ENCODE peak calls at places on chromosome 19, in ten cellular contexts. J is prostate gland, X is breast epithelium, S is sigmoid colon, B is HepG2, C is K562, Q is GM23338, H is stomach, R is endothelial cell of umbilical vein, D is HL-60. E is an unnamed sample.

GRCh38 chr19:44726465-44726864 is 22.0 kb upstream of the BCL3 start:
- DNase-seq in J (no peak), X (no peak), S (no peak), B (peak; percentile 39), C (no peak), Q (no peak), H (no peak), R (no peak), D (peak; percentile 27), E (no peak)

GRCh38 chr19:15551183-15552004 is 43.1 kb downstream of the CYP4F22 start:
- DNase-seq in J (no peak), X (no peak), S (no peak), B (peak; percentile 38), C (peak; percentile 56), Q (peak; percentile 91), H (peak; percentile 40), R (no peak), D (no peak), E (no peak)

GRCh38 chr19:58469241-58470013 is 2.5 kb downstream of the ZNF324 start:
- DNase-seq in J (no peak), X (no peak), S (no peak), B (no peak), C (no peak), Q (no peak), H (no peak), R (no peak), D (no peak), E (no peak)

GRCh38 chr19:15331419-15332310 is 674 bp downstream of the BRD4 start:
- DNase-seq in J (peak; percentile 30), X (peak; percentile 39), S (peak; percentile 79), B (no peak), C (peak; percentile 74), Q (peak; percentile 55), H (peak; percentile 59), R (no peak), D (peak; percentile 45), E (no peak)

GRCh38 chr19:46052896-46053295 is 12.1 kb upstream of the IGFL4 start:
- DNase-seq in J (no peak), X (no peak), S (no peak), B (no peak), C (no peak), Q (no peak), H (no peak), R (no peak), D (no peak), E (no peak)

GRCh38 chr19:9917322-9917721 is 19.0 kb downstream of the OLFM2 start:
- DNase-seq in J (peak; percentile 12), X (no peak), S (no peak), B (peak; percentile 51), C (peak; percentile 81), Q (peak; percentile 91), H (peak; percentile 26), R (peak; percentile 52), D (peak; percentile 12), E (no peak)

GRCh38 chr19:14580623-14581237 is 2.2 kb upstream of the CLEC17A start:
- DNase-seq in J (no peak), X (no peak), S (no peak), B (no peak), C (peak; percentile 60), Q (no peak), H (no peak), R (no peak), D (no peak), E (no peak)

GRCh38 chr19:5022066-5022860 is 53.4 kb downstream of the KDM4B start:
- DNase-seq in J (no peak), X (no peak), S (no peak), B (no peak), C (no peak), Q (no peak), H (no peak), R (no peak), D (no peak), E (no peak)

GRCh38 chr19:58296086-58296485 is 9.1 kb upstream of the ERVK3-1 start:
- DNase-seq in J (no peak), X (no peak), S (no peak), B (no peak), C (no peak), Q (no peak), H (no peak), R (no peak), D (no peak), E (no peak)

GRCh38 chr19:48396010-48396870 is 2.8 kb downstream of the GRIN2D start:
- DNase-seq in J (no peak), X (no peak), S (no peak), B (no peak), C (peak; percentile 49), Q (no peak), H (no peak), R (no peak), D (no peak), E (no peak)

GRCh38 chr19:10533656-10534386 is 9.9 kb upstream of the ATG4D start:
- DNase-seq in J (no peak), X (no peak), S (no peak), B (no peak), C (no peak), Q (no peak), H (no peak), R (peak; percentile 7), D (no peak), E (no peak)

GRCh38 chr19:23983406-23983805 is 68.7 kb downstream of the ZNF726 start:
- DNase-seq in J (no peak), X (no peak), S (no peak), B (no peak), C (no peak), Q (no peak), H (no peak), R (no peak), D (no peak), E (no peak)

GRCh38 chr19:43777163-43777700 is 3.5 kb downstream of the KCNN4 start:
- DNase-seq in J (no peak), X (no peak), S (no peak), B (no peak), C (peak; percentile 78), Q (no peak), H (no peak), R (no peak), D (peak; percentile 94), E (no peak)

GRCh38 chr19:49889687-49890348 is 6.9 kb downstream of the IL4I1 start:
- DNase-seq in J (peak; percentile 51), X (peak; percentile 55), S (no peak), B (no peak), C (peak; percentile 95), Q (peak; percentile 94), H (peak; percentile 77), R (peak; percentile 79), D (peak; percentile 61), E (no peak)

GRCh38 chr19:32219392-32219791 is 126.0 kb upstream of the ZNF507 start:
- DNase-seq in J (no peak), X (no peak), S (no peak), B (no peak), C (no peak), Q (no peak), H (no peak), R (no peak), D (no peak), E (no peak)

GRCh38 chr19:5131866-5132561 is 163.1 kb downstream of the KDM4B start:
- DNase-seq in J (peak; percentile 69), X (peak; percentile 46), S (no peak), B (no peak), C (no peak), Q (no peak), H (no peak), R (no peak), D (no peak), E (no peak)

DNA sequence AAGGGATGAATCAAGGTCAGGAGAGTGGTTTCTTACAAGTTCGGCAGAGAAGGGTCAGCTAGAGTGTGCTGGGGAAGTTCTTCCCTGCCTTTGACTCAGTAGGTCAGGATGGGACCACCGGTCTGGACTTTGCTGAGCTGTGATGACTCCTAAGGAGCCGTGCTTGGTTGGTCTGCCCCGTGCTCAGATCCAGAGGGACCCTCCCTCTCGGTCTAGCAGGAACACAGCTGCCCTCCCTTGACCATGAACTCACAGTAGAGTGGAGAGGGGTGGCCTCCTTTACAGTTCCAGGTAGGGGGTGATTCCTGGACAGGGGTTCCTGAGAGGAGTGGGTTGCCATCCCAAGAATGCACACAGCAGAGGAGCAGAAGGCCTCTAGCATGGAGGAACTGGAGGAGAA is 4.3 kb downstream of the RPS19 start:
- DNase-seq in J (no peak), X (no peak), S (no peak), B (no peak), C (no peak), Q (no peak), H (no peak), R (no peak), D (no peak), E (no peak)
- H3K4me3 ChIP-seq in J (no peak overlapping the region), X (no peak overlapping the region), S (no peak overlapping the region), B (no peak overlapping the region), C (no peak overlapping the region), Q (peak overlapping the region; percentile 24), H (no peak overlapping the region), R (no peak overlapping the region), D (no peak overlapping the region), E (no peak overlapping the region)

GRCh38 chr19:51036519-51036918 is 1.7 kb upstream of the KLK12 start:
- DNase-seq in J (no peak), X (no peak), S (peak; percentile 8), B (no peak), C (peak; percentile 57), Q (peak; percentile 65), H (no peak), R (no peak), D (no peak), E (no peak)
- TF ChIP-seq POLR2AphosphoS5 in J (no peak), X (no peak), S (no peak), B (no peak), C (no peak), Q (no peak), H (no peak), R (no peak), D (no peak), E (no peak)

GRCh38 chr19:13026478-13026999 is 31.3 kb downstream of the NFIX start:
- DNase-seq in J (no peak), X (no peak), S (no peak), B (peak; percentile 96), C (no peak), Q (no peak), H (peak; percentile 68), R (peak; percentile 64), D (no peak), E (no peak)
- H3K4me3 ChIP-seq in J (peak overlapping the region; percentile 37), X (peak overlapping the region; percentile 53), S (no peak overlapping the region), B (peak overlapping the region; percentile 55), C (no peak overlapping the region), Q (no peak overlapping the region), H (peak overlapping the region; percentile 38), R (peak overlapping the region; percentile 37), D (no peak overlapping the region), E (peak overlapping the region; percentile 81)

DNA sequence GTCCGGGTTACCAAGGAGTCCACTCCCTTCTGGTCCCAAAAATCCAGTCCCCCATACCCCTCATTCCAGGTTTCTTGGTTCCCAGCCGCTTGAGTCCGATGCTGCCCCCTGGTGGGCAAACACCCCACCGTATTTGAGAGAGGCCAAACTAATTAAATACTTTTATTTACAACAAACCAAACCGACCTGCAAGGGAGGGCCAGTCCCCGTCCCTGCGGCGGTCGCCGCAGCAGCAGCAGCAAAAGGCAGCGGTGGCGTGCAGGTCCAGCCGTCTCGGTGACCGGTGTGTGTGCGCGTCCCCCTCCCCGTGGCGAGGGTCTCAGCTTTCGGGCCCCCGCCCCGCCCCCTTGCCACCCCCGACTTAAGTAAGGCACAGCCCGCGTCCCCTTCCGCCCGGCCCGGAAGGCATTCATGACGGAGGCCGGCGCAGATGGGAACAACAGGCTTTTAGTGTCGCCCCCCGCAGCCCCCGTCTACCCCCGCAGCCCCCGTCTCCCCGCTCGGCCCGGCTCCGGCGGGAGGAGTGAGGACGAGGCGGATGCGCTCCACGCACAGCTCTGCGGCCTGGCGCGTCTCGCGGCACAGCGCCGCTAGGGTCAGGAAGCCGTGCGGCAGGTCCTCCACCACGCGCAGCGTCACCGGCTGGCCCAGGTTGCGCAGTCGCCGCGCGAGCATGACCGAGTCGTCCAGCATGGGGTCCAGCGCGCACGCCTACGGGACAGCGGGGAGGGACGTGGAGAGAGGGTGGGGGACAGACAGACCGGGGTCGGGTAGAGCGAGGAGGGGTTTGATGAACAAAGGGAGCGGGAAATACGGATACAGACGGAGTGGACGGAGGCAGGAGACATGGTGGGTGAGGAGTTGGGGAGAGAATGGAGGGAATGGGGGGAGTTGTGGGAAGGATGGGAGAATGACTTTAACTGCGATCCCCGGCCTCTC is 11.5 kb upstream of the CNFN start:
- DNase-seq in J (peak; percentile 88), X (peak; percentile 85), S (peak; percentile 89), B (peak; percentile 49), C (peak; percentile 81), Q (peak; percentile 96), H (peak; percentile 80), R (peak; percentile 85), D (peak; percentile 71), E (no peak)
- TF ChIP-seq POLR2AphosphoS5 in J (peak; percentile 30), X (peak; percentile 52), S (peak; percentile 55), B (no peak), C (no peak), Q (peak; percentile 79), H (peak; percentile 48), R (peak; percentile 49), D (peak; percentile 49), E (no peak)

E was measured in Panc1.